ENCODE peak calls at places on chromosome 1, in ten cellular contexts. One of them, this sample, is unnamed.

GRCh38 chr1:212396638-212397037 is 18.0 kb downstream of the PACC1 start:
- DNase-seq in CD8-positive, alpha-beta T cell: no peak
- DNase-seq in IMR-90: no peak
- DNase-seq in NB4: no peak
- DNase-seq in fibroblast of lung: peak; percentile 17
- DNase-seq in heart right ventricle: no peak
- DNase-seq in Caco-2: no peak
- DNase-seq in kidney: no peak
- DNase-seq in esophagus squamous epithelium: no peak
- DNase-seq in PC-9: no peak
- DNase-seq in this sample: no peak

GRCh38 chr1:200922406-200922805 is 27.7 kb downstream of the INAVA start:
- DNase-seq in CD8-positive, alpha-beta T cell: no peak
- DNase-seq in IMR-90: no peak
- DNase-seq in NB4: no peak
- DNase-seq in fibroblast of lung: no peak
- DNase-seq in heart right ventricle: no peak
- DNase-seq in Caco-2: no peak
- DNase-seq in kidney: peak; percentile 35
- DNase-seq in esophagus squamous epithelium: no peak
- DNase-seq in PC-9: no peak
- DNase-seq in this sample: no peak

GRCh38 chr1:84998642-84999280 is 1.8 kb upstream of the MCOLN2 start:
- DNase-seq in CD8-positive, alpha-beta T cell: peak; percentile 67
- DNase-seq in IMR-90: peak; percentile 10
- DNase-seq in NB4: peak; percentile 70
- DNase-seq in fibroblast of lung: peak; percentile 14
- DNase-seq in heart right ventricle: no peak
- DNase-seq in Caco-2: no peak
- DNase-seq in kidney: no peak
- DNase-seq in esophagus squamous epithelium: no peak
- DNase-seq in PC-9: no peak
- DNase-seq in this sample: peak; percentile 1

GRCh38 chr1:51433972-51434510 is 85.0 kb downstream of the EPS15 start:
- DNase-seq in CD8-positive, alpha-beta T cell: no peak
- DNase-seq in IMR-90: no peak
- DNase-seq in NB4: no peak
- DNase-seq in fibroblast of lung: no peak
- DNase-seq in heart right ventricle: no peak
- DNase-seq in Caco-2: no peak
- DNase-seq in kidney: no peak
- DNase-seq in esophagus squamous epithelium: no peak
- DNase-seq in PC-9: no peak
- DNase-seq in this sample: no peak

GRCh38 chr1:20037877-20038276 is 32.1 kb upstream of the PLA2G5 start:
- DNase-seq in CD8-positive, alpha-beta T cell: no peak
- DNase-seq in IMR-90: no peak
- DNase-seq in NB4: peak; percentile 53
- DNase-seq in fibroblast of lung: no peak
- DNase-seq in heart right ventricle: no peak
- DNase-seq in Caco-2: no peak
- DNase-seq in kidney: no peak
- DNase-seq in esophagus squamous epithelium: no peak
- DNase-seq in PC-9: peak; percentile 52
- DNase-seq in this sample: peak; percentile 25

GRCh38 chr1:162384116-162384515 is 2.6 kb downstream of the C1orf226 start:
- DNase-seq in CD8-positive, alpha-beta T cell: peak; percentile 31
- DNase-seq in IMR-90: no peak
- DNase-seq in NB4: no peak
- DNase-seq in fibroblast of lung: no peak
- DNase-seq in heart right ventricle: no peak
- DNase-seq in Caco-2: no peak
- DNase-seq in kidney: no peak
- DNase-seq in esophagus squamous epithelium: no peak
- DNase-seq in PC-9: no peak
- DNase-seq in this sample: no peak

GRCh38 chr1:97258597-97258996 is 537.0 kb downstream of the PTBP2 start:
- DNase-seq in CD8-positive, alpha-beta T cell: no peak
- DNase-seq in IMR-90: no peak
- DNase-seq in NB4: no peak
- DNase-seq in fibroblast of lung: no peak
- DNase-seq in heart right ventricle: no peak
- DNase-seq in Caco-2: no peak
- DNase-seq in kidney: no peak
- DNase-seq in esophagus squamous epithelium: no peak
- DNase-seq in PC-9: no peak
- DNase-seq in this sample: no peak

GRCh38 chr1:161085165-161085564 is 4.2 kb downstream of the NECTIN4 start:
- DNase-seq in CD8-positive, alpha-beta T cell: no peak
- DNase-seq in IMR-90: no peak
- DNase-seq in NB4: no peak
- DNase-seq in fibroblast of lung: no peak
- DNase-seq in heart right ventricle: no peak
- DNase-seq in Caco-2: no peak
- DNase-seq in kidney: no peak
- DNase-seq in esophagus squamous epithelium: no peak
- DNase-seq in PC-9: no peak
- DNase-seq in this sample: peak; percentile 61

GRCh38 chr1:10502206-10502605 is 27.5 kb downstream of the PEX14 start:
- DNase-seq in CD8-positive, alpha-beta T cell: no peak
- DNase-seq in IMR-90: no peak
- DNase-seq in NB4: no peak
- DNase-seq in fibroblast of lung: no peak
- DNase-seq in heart right ventricle: no peak
- DNase-seq in Caco-2: no peak
- DNase-seq in kidney: no peak
- DNase-seq in esophagus squamous epithelium: no peak
- DNase-seq in PC-9: no peak
- DNase-seq in this sample: no peak

GRCh38 chr1:71587961-71588360 is 507.1 kb upstream of the ZRANB2 start:
- DNase-seq in CD8-positive, alpha-beta T cell: no peak
- DNase-seq in IMR-90: peak; percentile 47
- DNase-seq in NB4: peak; percentile 40
- DNase-seq in fibroblast of lung: peak; percentile 57
- DNase-seq in heart right ventricle: no peak
- DNase-seq in Caco-2: no peak
- DNase-seq in kidney: no peak
- DNase-seq in esophagus squamous epithelium: no peak
- DNase-seq in PC-9: no peak
- DNase-seq in this sample: peak; percentile 30

DNA sequence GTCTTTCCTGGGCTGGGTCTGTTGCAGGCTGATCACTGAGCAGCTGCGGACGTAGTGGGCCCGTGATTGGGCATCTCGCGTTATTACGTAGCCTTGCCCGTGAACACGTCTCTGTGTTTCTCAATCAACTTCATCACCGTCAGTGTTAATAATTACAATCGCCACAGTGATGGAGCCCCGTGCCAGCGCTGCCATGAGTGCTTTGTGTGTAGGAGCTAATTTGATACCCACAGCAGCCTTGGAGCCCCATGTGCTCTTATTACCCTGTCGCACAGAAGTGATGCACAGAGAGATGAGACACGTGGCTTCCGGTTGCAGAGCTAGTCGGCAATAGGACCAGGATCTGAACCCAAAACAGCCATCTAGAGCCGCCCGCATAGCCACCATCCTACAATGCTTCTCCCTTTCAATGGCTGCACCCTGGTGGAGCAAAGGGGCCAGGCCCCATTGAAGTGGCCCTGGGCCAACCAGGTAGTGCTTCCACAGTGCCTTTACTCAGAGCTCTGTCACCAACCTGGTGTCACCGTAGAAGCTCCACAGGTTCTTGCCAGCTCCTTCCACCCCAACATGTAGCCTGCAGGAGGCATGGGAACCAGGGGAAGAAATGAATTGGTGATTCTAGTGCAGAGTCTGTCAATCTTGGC is 398.5 kb upstream of the VAMP3 start:
- DNase-seq in CD8-positive, alpha-beta T cell: no peak
- DNase-seq in IMR-90: no peak
- DNase-seq in NB4: no peak
- DNase-seq in fibroblast of lung: no peak
- DNase-seq in heart right ventricle: no peak
- DNase-seq in Caco-2: no peak
- DNase-seq in kidney: no peak
- DNase-seq in esophagus squamous epithelium: no peak
- DNase-seq in PC-9: no peak
- DNase-seq in this sample: no peak
- H3K4me3 ChIP-seq in CD8-positive, alpha-beta T cell: no peak overlapping the region
- H3K4me3 ChIP-seq in IMR-90: no peak overlapping the region
- H3K4me3 ChIP-seq in NB4: no peak overlapping the region
- H3K4me3 ChIP-seq in fibroblast of lung: no peak overlapping the region
- H3K4me3 ChIP-seq in heart right ventricle: no peak overlapping the region
- H3K4me3 ChIP-seq in Caco-2: no peak overlapping the region
- H3K4me3 ChIP-seq in kidney: no peak overlapping the region
- H3K4me3 ChIP-seq in esophagus squamous epithelium: no peak overlapping the region
- H3K4me3 ChIP-seq in PC-9: no peak overlapping the region
- H3K4me3 ChIP-seq in this sample: no peak overlapping the region

GRCh38 chr1:6280761-6281451 is 20.0 kb upstream of the GPR153 start:
- DNase-seq in CD8-positive, alpha-beta T cell: no peak
- DNase-seq in IMR-90: no peak
- DNase-seq in NB4: peak; percentile 16
- DNase-seq in fibroblast of lung: peak; percentile 74
- DNase-seq in heart right ventricle: no peak
- DNase-seq in Caco-2: peak; percentile 32
- DNase-seq in kidney: peak; percentile 75
- DNase-seq in esophagus squamous epithelium: no peak
- DNase-seq in PC-9: no peak
- DNase-seq in this sample: peak; percentile 60
- TF ChIP-seq CTCF in CD8-positive, alpha-beta T cell: no peak
- TF ChIP-seq CTCF in IMR-90: peak; percentile 38
- TF ChIP-seq CTCF in NB4: no peak
- TF ChIP-seq CTCF in fibroblast of lung: peak; percentile 67
- TF ChIP-seq CTCF in heart right ventricle: peak; percentile 50
- TF ChIP-seq CTCF in Caco-2: peak; percentile 43
- TF ChIP-seq CTCF in kidney: peak; percentile 26
- TF ChIP-seq CTCF in esophagus squamous epithelium: no peak
- TF ChIP-seq CTCF in PC-9: no peak
- TF ChIP-seq CTCF in this sample: peak; percentile 66

GRCh38 chr1:218482683-218483082 is 137.5 kb downstream of the TGFB2 start:
- DNase-seq in CD8-positive, alpha-beta T cell: no peak
- DNase-seq in IMR-90: peak; percentile 31
- DNase-seq in NB4: no peak
- DNase-seq in fibroblast of lung: peak; percentile 88
- DNase-seq in heart right ventricle: no peak
- DNase-seq in Caco-2: no peak
- DNase-seq in kidney: no peak
- DNase-seq in esophagus squamous epithelium: no peak
- DNase-seq in PC-9: no peak
- DNase-seq in this sample: peak; percentile 86

GRCh38 chr1:218480691-218481099 is 135.6 kb downstream of the TGFB2 start:
- DNase-seq in CD8-positive, alpha-beta T cell: no peak
- DNase-seq in IMR-90: peak; percentile 95
- DNase-seq in NB4: no peak
- DNase-seq in fibroblast of lung: peak; percentile 83
- DNase-seq in heart right ventricle: no peak
- DNase-seq in Caco-2: no peak
- DNase-seq in kidney: no peak
- DNase-seq in esophagus squamous epithelium: no peak
- DNase-seq in PC-9: peak; percentile 99
- DNase-seq in this sample: peak; percentile 95

GRCh38 chr1:218479436-218480115 is 134.4 kb downstream of the TGFB2 start:
- DNase-seq in CD8-positive, alpha-beta T cell: no peak
- DNase-seq in IMR-90: peak; percentile 74
- DNase-seq in NB4: no peak
- DNase-seq in fibroblast of lung: no peak
- DNase-seq in heart right ventricle: no peak
- DNase-seq in Caco-2: no peak
- DNase-seq in kidney: no peak
- DNase-seq in esophagus squamous epithelium: no peak
- DNase-seq in PC-9: peak; percentile 40
- DNase-seq in this sample: peak; percentile 66

GRCh38 chr1:218480137-218480536 is 135.0 kb downstream of the TGFB2 start:
- DNase-seq in CD8-positive, alpha-beta T cell: no peak
- DNase-seq in IMR-90: peak; percentile 97
- DNase-seq in NB4: no peak
- DNase-seq in fibroblast of lung: peak; percentile 79
- DNase-seq in heart right ventricle: no peak
- DNase-seq in Caco-2: no peak
- DNase-seq in kidney: no peak
- DNase-seq in esophagus squamous epithelium: no peak
- DNase-seq in PC-9: no peak
- DNase-seq in this sample: peak; percentile 77

GRCh38 chr1:218481116-218481775 is 136.1 kb downstream of the TGFB2 start:
- DNase-seq in CD8-positive, alpha-beta T cell: no peak
- DNase-seq in IMR-90: peak; percentile 53
- DNase-seq in NB4: no peak
- DNase-seq in fibroblast of lung: no peak
- DNase-seq in heart right ventricle: no peak
- DNase-seq in Caco-2: no peak
- DNase-seq in kidney: no peak
- DNase-seq in esophagus squamous epithelium: no peak
- DNase-seq in PC-9: peak; percentile 68
- DNase-seq in this sample: no peak
- H3K4me3 ChIP-seq in CD8-positive, alpha-beta T cell: no peak overlapping the region
- H3K4me3 ChIP-seq in IMR-90: no peak overlapping the region
- H3K4me3 ChIP-seq in NB4: no peak overlapping the region
- H3K4me3 ChIP-seq in fibroblast of lung: no peak overlapping the region
- H3K4me3 ChIP-seq in heart right ventricle: no peak overlapping the region
- H3K4me3 ChIP-seq in Caco-2: no peak overlapping the region
- H3K4me3 ChIP-seq in kidney: no peak overlapping the region
- H3K4me3 ChIP-seq in esophagus squamous epithelium: no peak overlapping the region
- H3K4me3 ChIP-seq in PC-9: no peak overlapping the region
- H3K4me3 ChIP-seq in this sample: no peak overlapping the region

GRCh38 chr1:93729502-93729901 is 47.9 kb upstream of the BCAR3 start:
- DNase-seq in CD8-positive, alpha-beta T cell: no peak
- DNase-seq in IMR-90: no peak
- DNase-seq in NB4: no peak
- DNase-seq in fibroblast of lung: no peak
- DNase-seq in heart right ventricle: no peak
- DNase-seq in Caco-2: no peak
- DNase-seq in kidney: no peak
- DNase-seq in esophagus squamous epithelium: no peak
- DNase-seq in PC-9: no peak
- DNase-seq in this sample: no peak

GRCh38 chr1:93734999-93735398 is 53.4 kb upstream of the BCAR3 start:
- DNase-seq in CD8-positive, alpha-beta T cell: no peak
- DNase-seq in IMR-90: no peak
- DNase-seq in NB4: no peak
- DNase-seq in fibroblast of lung: no peak
- DNase-seq in heart right ventricle: no peak
- DNase-seq in Caco-2: peak; percentile 15
- DNase-seq in kidney: no peak
- DNase-seq in esophagus squamous epithelium: no peak
- DNase-seq in PC-9: no peak
- DNase-seq in this sample: no peak

GRCh38 chr1:93730621-93731020 is 49.0 kb upstream of the BCAR3 start:
- DNase-seq in CD8-positive, alpha-beta T cell: no peak
- DNase-seq in IMR-90: no peak
- DNase-seq in NB4: no peak
- DNase-seq in fibroblast of lung: no peak
- DNase-seq in heart right ventricle: no peak
- DNase-seq in Caco-2: no peak
- DNase-seq in kidney: no peak
- DNase-seq in esophagus squamous epithelium: no peak
- DNase-seq in PC-9: no peak
- DNase-seq in this sample: no peak

GRCh38 chr1:93733340-93733739 is 51.7 kb upstream of the BCAR3 start:
- DNase-seq in CD8-positive, alpha-beta T cell: no peak
- DNase-seq in IMR-90: no peak
- DNase-seq in NB4: no peak
- DNase-seq in fibroblast of lung: no peak
- DNase-seq in heart right ventricle: no peak
- DNase-seq in Caco-2: no peak
- DNase-seq in kidney: no peak
- DNase-seq in esophagus squamous epithelium: no peak
- DNase-seq in PC-9: no peak
- DNase-seq in this sample: no peak

GRCh38 chr1:93732514-93732913 is 50.9 kb upstream of the BCAR3 start:
- DNase-seq in CD8-positive, alpha-beta T cell: no peak
- DNase-seq in IMR-90: no peak
- DNase-seq in NB4: no peak
- DNase-seq in fibroblast of lung: no peak
- DNase-seq in heart right ventricle: no peak
- DNase-seq in Caco-2: no peak
- DNase-seq in kidney: no peak
- DNase-seq in esophagus squamous epithelium: no peak
- DNase-seq in PC-9: no peak
- DNase-seq in this sample: no peak
- TF ChIP-seq CTCF in CD8-positive, alpha-beta T cell: no peak
- TF ChIP-seq CTCF in IMR-90: no peak
- TF ChIP-seq CTCF in NB4: peak; percentile 2
- TF ChIP-seq CTCF in fibroblast of lung: peak; percentile 32
- TF ChIP-seq CTCF in heart right ventricle: no peak
- TF ChIP-seq CTCF in Caco-2: no peak
- TF ChIP-seq CTCF in kidney: no peak
- TF ChIP-seq CTCF in esophagus squamous epithelium: no peak
- TF ChIP-seq CTCF in PC-9: peak; percentile 28
- TF ChIP-seq CTCF in this sample: peak; percentile 29

This sample was measured in fibroblast of villous mesenchyme.